ENCODE peak calls at places on chromosomes 12 and 14, in four cellular contexts. U is SK-N-SH, G is NB4, P is A549. C is an unnamed sample.

GRCh38 chr12:6635856-6636521 is at the start of gene LPAR5:
- DNase-seq in G (peak), U (peak), P (peak), C (peak)

GRCh38 chr14:23675337-23675736 is 39.2 kb downstream of the DHRS2 start:
- DNase-seq in P (no peak), U (no peak), G (no peak), C (no peak)

GRCh38 chr12:1533205-1533601 is 61.2 kb downstream of the FBXL14 start:
- DNase-seq in P (no peak), G (peak), U (peak), C (no peak)

GRCh38 chr14:77151918-77152588 is 10.5 kb upstream of the ZDHHC22 start:
- DNase-seq in U (peak), G (peak), P (peak), C (no peak)

GRCh38 chr14:66206554-66206953 is 279.6 kb upstream of the CCDC196 start:
- DNase-seq in U (no peak), P (no peak), G (peak), C (no peak)

GRCh38 chr12:62698701-62699101 is 232.1 kb downstream of the MON2 start:
- DNase-seq in U (no peak), G (no peak), P (no peak), C (no peak)

GRCh38 chr12:39157696-39158342 is 252.4 kb upstream of the CPNE8 start:
- DNase-seq in G (no peak), U (no peak), P (no peak), C (no peak)

GRCh38 chr12:121283841-121284240 is 12.7 kb downstream of the CAMKK2 start:
- DNase-seq in G (no peak), U (no peak), P (no peak), C (no peak)

GRCh38 chr12:6827982-6828670 is at the start of gene P3H3:
- DNase-seq in U (peak), G (peak), P (peak), C (peak)

GRCh38 chr12:115451151-115451784 is 767.3 kb upstream of the TBX3 start:
- DNase-seq in P (no peak), U (peak), G (no peak), C (no peak)

GRCh38 chr12:77720258-77720657 is 110.4 kb upstream of the NAV3 start:
- DNase-seq in G (no peak), P (peak), U (no peak), C (no peak)

GRCh38 chr14:90161129-90161528 is 95.2 kb upstream of the PSMC1 start:
- DNase-seq in U (peak), P (no peak), G (no peak), C (no peak)

GRCh38 chr14:48035836-48036235 is 360.4 kb upstream of the MDGA2 start:
- DNase-seq in P (no peak), U (no peak), G (no peak), C (peak)

GRCh38 chr12:57309420-57309819 is 58.4 kb upstream of the STAC3 start:
- DNase-seq in U (no peak), G (no peak), P (peak), C (no peak)

GRCh38 chr12:126668961-126669360 is 1598.0 kb upstream of the TMEM132C start:
- DNase-seq in G (no peak), P (no peak), U (no peak), C (no peak)

GRCh38 chr12:12885060-12885792 is 6.1 kb upstream of the GPRC5A start:
- DNase-seq in U (no peak), G (no peak), P (no peak), C (peak)

GRCh38 chr12:117587646-117588287 is 226.3 kb upstream of the NOS1 start:
- DNase-seq in P (peak), U (peak), G (peak), C (peak)

GRCh38 chr12:46124848-46125619 is 134.7 kb upstream of the SCAF11 start:
- DNase-seq in P (peak), G (peak), U (peak), C (peak)

GRCh38 chr12:12032260-12032761 is 38.4 kb upstream of the BCL2L14 start:
- DNase-seq in U (no peak), P (no peak), G (no peak), C (no peak)

DNA sequence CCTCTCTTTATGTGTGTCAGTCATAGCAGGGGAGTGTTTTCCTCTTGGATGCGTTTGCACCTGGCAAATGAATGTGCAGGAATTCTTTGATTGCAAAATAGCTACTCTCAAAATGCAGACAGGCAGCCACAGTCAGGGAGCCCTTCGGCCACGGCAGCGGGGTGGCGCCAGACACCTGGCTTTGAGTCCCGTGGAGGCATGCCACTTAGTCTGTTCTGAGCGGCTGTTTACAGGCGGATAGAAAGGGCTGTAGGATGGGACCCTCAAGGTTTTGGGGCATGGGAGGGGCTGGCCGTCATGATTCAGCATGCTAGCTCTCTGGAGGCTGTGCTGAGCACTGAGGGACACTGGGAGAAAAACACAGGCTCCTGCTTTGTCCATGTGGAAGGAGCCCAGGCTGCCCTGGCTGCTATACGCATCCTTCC is 117.1 kb downstream of the SLC25A47 start:
- DNase-seq in P (peak), G (peak), U (peak), C (peak)
- TF ChIP-seq MAX in P (no peak), G (no peak), U (peak), C (no peak)

DNA sequence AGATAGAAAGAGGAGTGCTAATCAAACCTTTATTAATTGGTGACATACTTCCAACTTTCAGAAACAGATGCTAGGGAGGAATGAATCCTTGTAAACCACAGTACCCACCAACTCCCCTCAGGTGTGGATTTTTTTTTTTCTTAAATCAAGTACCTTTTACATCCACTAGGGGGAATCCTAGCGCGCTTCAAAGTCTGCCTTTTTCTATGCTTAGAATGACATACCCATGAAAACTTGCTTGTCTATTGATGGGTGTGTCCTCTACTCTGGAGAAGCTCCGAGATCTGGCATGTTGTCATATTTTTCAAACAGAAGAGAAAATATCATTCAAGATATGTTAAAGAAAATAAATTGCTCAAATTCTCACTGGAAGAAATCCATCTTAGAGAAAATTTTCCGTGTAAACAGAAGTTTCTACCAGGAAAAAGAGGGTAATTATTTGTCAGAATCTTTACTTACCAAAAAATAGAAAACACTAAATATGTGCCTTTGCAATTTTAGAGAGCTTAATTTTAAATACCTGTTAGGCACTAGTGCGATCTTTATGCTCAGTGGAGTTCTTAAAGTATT is 14.1 kb upstream of the PLXNC1 start:
- DNase-seq in P (peak), U (peak), G (peak), C (no peak)
- TF ChIP-seq MAX in P (no peak), U (no peak), G (no peak), C (no peak)

DNA sequence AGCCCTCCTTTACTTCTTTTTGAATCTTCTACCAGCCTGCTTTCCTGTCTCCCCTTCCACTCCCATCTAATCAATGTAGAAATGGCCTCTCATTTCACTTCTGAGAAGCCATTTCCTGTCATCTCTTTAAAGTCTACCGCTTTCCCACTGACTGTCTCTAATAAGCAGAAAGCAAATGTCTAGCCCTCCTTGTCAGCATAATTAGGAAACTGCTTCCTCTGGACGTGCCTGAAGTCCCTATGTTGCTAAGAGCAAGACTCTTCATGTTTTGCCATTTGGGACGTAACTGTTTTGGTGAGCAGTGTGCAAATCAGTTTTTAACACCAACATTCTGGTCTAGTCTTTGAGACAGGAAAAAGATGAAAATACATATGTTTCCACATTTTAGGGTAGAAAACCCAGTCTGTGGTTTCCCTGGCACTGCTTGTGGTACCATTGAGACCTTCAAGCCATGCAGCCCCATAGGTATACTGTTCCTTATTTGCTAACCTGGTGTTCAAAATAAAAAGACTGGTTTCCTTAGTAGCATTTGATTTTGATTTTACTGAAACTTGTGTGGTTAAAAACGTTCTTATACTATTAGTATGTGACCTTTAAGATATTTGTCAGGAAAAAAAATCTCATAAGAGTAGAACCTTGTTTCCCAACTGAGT is 22.1 kb downstream of the IFNG start:
- DNase-seq in G (no peak), U (no peak), P (no peak), C (no peak)
- TF ChIP-seq MAX in G (no peak), U (no peak), P (no peak), C (no peak)

GRCh38 chr12:29725587-29726320 is 58.0 kb downstream of the TMTC1 start:
- DNase-seq in U (peak), P (no peak), G (no peak), C (no peak)

GRCh38 chr12:29722164-29722563 is 61.6 kb downstream of the TMTC1 start:
- DNase-seq in P (no peak), G (no peak), U (no peak), C (no peak)

GRCh38 chr12:29728033-29728432 is 55.7 kb downstream of the TMTC1 start:
- DNase-seq in U (no peak), G (no peak), P (no peak), C (no peak)

GRCh38 chr12:29726741-29727348 is 56.9 kb downstream of the TMTC1 start:
- DNase-seq in U (no peak), G (no peak), P (no peak), C (no peak)

GRCh38 chr12:29726321-29726692 is 57.4 kb downstream of the TMTC1 start:
- DNase-seq in G (no peak), P (no peak), U (no peak), C (no peak)
- TF ChIP-seq MAX in G (no peak), P (no peak), U (no peak), C (no peak)